ENCODE peak calls at places on chromosomes 13 and 19, in six cellular contexts. Q, V, F, P, A and L are unnamed samples.

GRCh38 chr13:52179925-52180324 is 20.5 kb upstream of the NEK3 start:
- DNase-seq in Q (no peak), V (no peak), F (no peak), P (no peak), A (no peak), L (no peak)

GRCh38 chr13:27953671-27954405 is 15.3 kb downstream of the CDX2 start:
- DNase-seq in Q (peak), V (peak), F (peak), P (peak), A (peak), L (peak)

GRCh38 chr13:95536629-95537241 is 15.8 kb upstream of the CLDN10 start:
- DNase-seq in Q (no peak), V (no peak), F (no peak), P (no peak), A (no peak), L (peak)

GRCh38 chr13:49488563-49488962 is 7.2 kb upstream of the PHF11 start:
- DNase-seq in Q (no peak), V (no peak), F (no peak), P (no peak), A (no peak), L (no peak)

GRCh38 chr19:1066748-1067340 is at the start of gene ARHGAP45:
- DNase-seq in Q (peak), V (peak), F (peak), P (no peak), A (peak), L (peak)

GRCh38 chr13:92829930-92830329 is 396.7 kb upstream of the GPC6 start:
- DNase-seq in Q (no peak), V (no peak), F (no peak), P (no peak), A (no peak), L (no peak)

GRCh38 chr19:22601906-22602630 is 32.1 kb upstream of the ZNF492 start:
- DNase-seq in Q (no peak), V (no peak), F (no peak), P (no peak), A (no peak), L (no peak)

GRCh38 chr19:10061717-10062310 is 24.3 kb upstream of the SHFL start:
- DNase-seq in Q (no peak), V (no peak), F (no peak), P (no peak), A (peak), L (no peak)

GRCh38 chr13:84648069-84648640 is 765.9 kb upstream of the SLITRK1 start:
- DNase-seq in Q (no peak), V (no peak), F (no peak), P (no peak), A (no peak), L (no peak)

GRCh38 chr19:34967551-34967950 is 3.5 kb upstream of the ZNF792 start:
- DNase-seq in Q (no peak), V (no peak), F (no peak), P (no peak), A (no peak), L (no peak)

GRCh38 chr13:50893211-50893852 is 16.3 kb upstream of the RNASEH2B start:
- DNase-seq in Q (no peak), V (no peak), F (no peak), P (no peak), A (no peak), L (peak)

GRCh38 chr13:39373108-39373507 is 229.9 kb downstream of the LHFPL6 start:
- DNase-seq in Q (no peak), V (no peak), F (no peak), P (no peak), A (no peak), L (no peak)

GRCh38 chr13:68808456-68808855 is 1299.2 kb upstream of the ATXN8OS start:
- DNase-seq in Q (no peak), V (no peak), F (no peak), P (no peak), A (no peak), L (no peak)

GRCh38 chr19:2761309-2761677 is 21.5 kb upstream of the SLC39A3 start:
- DNase-seq in Q (no peak), V (no peak), F (no peak), P (no peak), A (no peak), L (no peak)

GRCh38 chr13:46097015-46097414 is 7.8 kb downstream of the CPB2 start:
- DNase-seq in Q (no peak), V (no peak), F (no peak), P (no peak), A (no peak), L (no peak)

GRCh38 chr19:41877490-41877876 is 404 bp downstream of the CD79A start:
- DNase-seq in Q (no peak), V (no peak), F (no peak), P (no peak), A (no peak), L (no peak)

GRCh38 chr19:17331254-17331558 is 3.4 kb downstream of the ANO8 start:
- DNase-seq in Q (no peak), V (no peak), F (peak), P (no peak), A (no peak), L (no peak)

GRCh38 chr13:110244926-110245325 is 62.0 kb downstream of the COL4A1 start:
- DNase-seq in Q (no peak), V (no peak), F (no peak), P (no peak), A (no peak), L (no peak)

GRCh38 chr13:99067160-99067985 is 89.5 kb upstream of the DOCK9 start:
- DNase-seq in Q (no peak), V (no peak), F (no peak), P (no peak), A (no peak), L (no peak)

GRCh38 chr19:37695144-37695899 is 24.2 kb downstream of the ZNF607 start:
- DNase-seq in Q (no peak), V (no peak), F (no peak), P (no peak), A (no peak), L (no peak)

GRCh38 chr19:50387868-50388245 is 3.7 kb downstream of the POLD1 start:
- DNase-seq in Q (no peak), V (no peak), F (no peak), P (no peak), A (no peak), L (no peak)

GRCh38 chr13:77868717-77869116 is 49.9 kb downstream of the EDNRB start:
- DNase-seq in Q (no peak), V (no peak), F (no peak), P (no peak), A (no peak), L (no peak)

GRCh38 chr13:111944171-111944583 is 122.8 kb upstream of the SOX1 start:
- DNase-seq in Q (peak), V (no peak), F (no peak), P (no peak), A (no peak), L (no peak)

GRCh38 chr19:32403291-32403995 is 2.1 kb upstream of the DPY19L3 start:
- DNase-seq in Q (no peak), V (no peak), F (peak), P (no peak), A (peak), L (no peak)

GRCh38 chr13:100128373-100128772 is 39.5 kb downstream of the PCCA start:
- DNase-seq in Q (no peak), V (no peak), F (no peak), P (no peak), A (peak), L (no peak)

GRCh38 chr19:17245535-17245984 is at the start of gene NR2F6:
- DNase-seq in Q (no peak), V (no peak), F (no peak), P (no peak), A (peak), L (no peak)

GRCh38 chr13:113049521-113049941 is 56.1 kb upstream of the F7 start:
- DNase-seq in Q (peak), V (peak), F (no peak), P (no peak), A (no peak), L (no peak)

GRCh38 chr13:33069365-33069764 is 53.1 kb downstream of the KL start:
- DNase-seq in Q (no peak), V (no peak), F (no peak), P (no peak), A (peak), L (peak)

GRCh38 chr19:36420961-36421748 is 2.7 kb upstream of the ZFP82 start:
- DNase-seq in Q (peak), V (peak), F (peak), P (no peak), A (no peak), L (no peak)

GRCh38 chr19:33247441-33247819 is 21.8 kb upstream of the SLC7A10 start:
- DNase-seq in Q (no peak), V (no peak), F (no peak), P (no peak), A (no peak), L (no peak)

GRCh38 chr13:100611678-100612492 is 23.3 kb upstream of the GGACT start:
- DNase-seq in Q (no peak), V (no peak), F (no peak), P (peak), A (peak), L (no peak)

GRCh38 chr19:17089238-17089637 is 13.7 kb downstream of the MYO9B start:
- DNase-seq in Q (no peak), V (no peak), F (no peak), P (no peak), A (no peak), L (no peak)

GRCh38 chr19:50319156-50319555 is 10.0 kb downstream of the KCNC3 start:
- DNase-seq in Q (peak), V (no peak), F (no peak), P (no peak), A (no peak), L (no peak)

GRCh38 chr19:55935206-55935605 is 3.1 kb upstream of the NLRP13 start:
- DNase-seq in Q (no peak), V (no peak), F (no peak), P (no peak), A (no peak), L (no peak)

GRCh38 chr13:66349945-66350344 is 880.2 kb downstream of the PCDH9 start:
- DNase-seq in Q (no peak), V (no peak), F (no peak), P (no peak), A (no peak), L (no peak)

GRCh38 chr13:20149762-20150161 is 11.1 kb downstream of the GJA3 start:
- DNase-seq in Q (no peak), V (no peak), F (no peak), P (no peak), A (no peak), L (no peak)

GRCh38 chr13:61183670-61184069 is 232.0 kb downstream of the PCDH20 start:
- DNase-seq in Q (no peak), V (no peak), F (no peak), P (no peak), A (no peak), L (no peak)

GRCh38 chr19:48329167-48329891 is 4.0 kb downstream of the EMP3 start:
- DNase-seq in Q (no peak), V (no peak), F (no peak), P (no peak), A (peak), L (peak)

GRCh38 chr19:48332662-48333466 is 7.5 kb downstream of the EMP3 start:
- DNase-seq in Q (peak), V (peak), F (peak), P (peak), A (peak), L (peak)

GRCh38 chr19:48332351-48332661 is 7.0 kb downstream of the EMP3 start:
- DNase-seq in Q (no peak), V (no peak), F (no peak), P (no peak), A (no peak), L (no peak)

GRCh38 chr19:48333467-48334384 is 8.4 kb downstream of the EMP3 start:
- DNase-seq in Q (peak), V (peak), F (peak), P (peak), A (peak), L (peak)

GRCh38 chr19:48330012-48330681 is 4.8 kb downstream of the EMP3 start:
- DNase-seq in Q (peak), V (peak), F (peak), P (peak), A (no peak), L (peak)
- H3K27ac ChIP-seq in Q (no peak), V (peak), F (peak), P (peak), A (peak), L (peak)

DNA sequence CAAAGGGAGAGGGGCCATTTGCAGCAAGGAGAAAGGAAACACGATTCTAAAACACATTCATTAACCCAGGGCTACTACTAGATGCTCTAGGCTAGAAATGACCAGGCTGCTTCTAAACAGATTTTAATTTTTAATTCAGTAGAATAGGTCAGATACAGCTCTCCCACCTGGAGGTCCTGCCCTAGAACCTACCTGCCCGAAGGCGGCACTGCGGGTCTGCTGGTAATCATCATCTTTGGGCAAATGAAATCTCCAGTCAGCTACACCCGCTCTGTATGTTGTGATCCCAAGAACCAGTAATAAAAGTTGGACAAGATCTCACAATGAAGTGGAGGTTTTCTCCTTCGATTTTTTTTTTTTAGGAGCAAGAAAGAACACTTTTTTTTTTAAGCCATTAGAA is 345.3 kb downstream of the ENOX1 start:
- DNase-seq in Q (no peak), V (no peak), F (peak), P (no peak), A (no peak), L (no peak)
- H3K4me3 ChIP-seq in Q (no peak), V (no peak), F (peak), P (no peak), A (no peak), L (no peak)

GRCh38 chr19:16084067-16084685 is 7.9 kb downstream of the TPM4 start:
- DNase-seq in Q (no peak), V (no peak), F (no peak), P (no peak), A (no peak), L (no peak)
- H3K27ac ChIP-seq in Q (no peak), V (no peak), F (no peak), P (peak), A (no peak), L (peak)

GRCh38 chr19:31316201-31316951 is 32.9 kb downstream of the TSHZ3 start:
- DNase-seq in Q (no peak), V (no peak), F (no peak), P (no peak), A (no peak), L (no peak)
- H3K4me3 ChIP-seq in Q (no peak), V (peak), F (no peak), P (peak), A (no peak), L (no peak)

DNA sequence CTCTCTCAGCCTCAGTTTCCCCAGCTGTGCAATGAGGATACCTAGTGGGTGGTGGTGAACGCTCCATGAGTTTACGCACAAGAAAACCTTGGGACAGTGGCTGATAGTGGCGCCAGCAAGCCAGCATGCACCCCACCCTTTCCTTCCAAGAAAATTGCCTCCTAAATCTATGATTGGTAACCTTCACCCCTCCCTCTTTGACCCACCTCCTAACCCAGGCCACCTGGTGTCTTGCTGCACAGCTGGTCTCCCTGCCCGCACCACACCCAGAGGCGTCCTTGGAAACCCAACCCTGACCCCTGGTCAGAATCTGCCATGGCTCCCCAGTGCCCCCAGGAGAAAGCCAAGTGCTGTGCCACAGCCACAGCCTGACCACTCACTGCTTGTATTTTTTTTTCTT is 22.8 kb upstream of the BCL3 start:
- DNase-seq in Q (no peak), V (no peak), F (no peak), P (no peak), A (no peak), L (no peak)
- H3K27ac ChIP-seq in Q (no peak), V (peak), F (no peak), P (no peak), A (no peak), L (no peak)

DNA sequence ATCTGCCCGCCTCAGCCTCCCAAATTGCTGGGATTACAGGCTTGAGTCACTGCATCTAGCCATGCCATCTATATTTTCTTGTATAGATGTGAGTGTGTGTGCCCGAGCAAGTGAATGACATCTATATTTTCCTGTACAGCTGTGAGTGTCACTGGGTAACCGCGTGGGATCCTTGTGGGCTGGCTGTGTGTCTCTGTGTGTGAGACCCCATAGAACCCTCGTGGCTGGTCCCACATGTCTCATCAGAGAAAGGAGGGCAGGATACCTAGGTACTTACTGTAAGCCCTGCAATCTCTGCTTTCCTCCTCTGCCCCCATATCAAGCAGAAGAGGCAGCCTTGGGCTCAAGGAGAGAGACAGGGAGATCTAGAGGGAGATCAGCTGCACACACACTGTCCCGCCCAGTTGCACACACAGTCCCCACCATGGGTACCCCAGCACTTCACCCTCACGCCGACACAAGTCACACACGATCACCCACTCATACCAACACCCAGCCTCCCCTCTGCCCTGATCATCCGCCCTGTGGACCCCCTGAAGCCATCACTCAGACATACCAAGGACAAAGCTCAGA is 658 bp downstream of the DENND1C start:
- DNase-seq in Q (no peak), V (no peak), F (no peak), P (no peak), A (no peak), L (no peak)
- H3K4me3 ChIP-seq in Q (no peak), V (peak), F (no peak), P (peak), A (no peak), L (peak)

DNA sequence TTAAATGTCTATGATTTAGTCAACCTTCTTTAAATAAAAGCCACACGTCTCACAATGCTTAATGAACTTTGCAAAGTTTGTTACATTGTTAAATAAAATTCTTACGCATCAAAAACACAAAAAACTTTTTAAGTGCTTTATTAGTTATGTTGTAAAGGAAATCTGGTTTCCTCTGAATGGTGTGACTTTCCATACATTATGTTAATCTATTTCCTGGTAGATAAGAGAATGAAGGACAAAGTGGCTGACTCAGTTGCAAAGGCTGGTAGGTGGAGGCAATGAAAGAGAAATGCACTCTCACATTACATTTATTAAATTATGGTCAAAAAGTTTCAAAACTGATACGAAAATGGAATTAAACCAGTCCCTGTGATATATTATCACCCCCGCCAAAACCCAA is 15.9 kb downstream of the KLF12 start:
- DNase-seq in Q (no peak), V (no peak), F (no peak), P (no peak), A (no peak), L (no peak)
- H3K27ac ChIP-seq in Q (no peak), V (no peak), F (no peak), P (no peak), A (no peak), L (no peak)